ENCODE peak calls at places on chromosomes 2 and 18, in four cellular contexts. J is stimulated activated CD4-positive, alpha-beta T cell treated with anti-CD3 and anti-CD28 coated beads, Interleukin-1b, Interleukin-23, amount 100 ng/mL, for 1 hour; C is retinal pigment epithelial cell; H is epithelial cell of esophagus. R is an unnamed sample.

GRCh38 chr2:236998250-236998649 is 87.4 kb upstream of the COPS8 start:
- DNase-seq in H (peak; percentile 60), C (no peak), J (no peak), R (peak; percentile 37)

GRCh38 chr2:8229546-8229986 is 452.3 kb upstream of the ID2 start:
- DNase-seq in J (peak; percentile 3), H (no peak), C (no peak), R (peak; percentile 74)

GRCh38 chr2:46258937-46259781 is 38.0 kb upstream of the EPAS1 start:
- DNase-seq in J (no peak), C (no peak), H (no peak), R (no peak)

GRCh38 chr2:3895021-3895420 is 191.6 kb downstream of the DCDC2C start:
- DNase-seq in C (no peak), J (no peak), H (no peak), R (no peak)

GRCh38 chr2:109289011-109289410 is 160.0 kb downstream of the SH3RF3 start:
- DNase-seq in C (no peak), H (no peak), J (no peak), R (no peak)

GRCh38 chr18:72543362-72544055 is 633 bp downstream of the CBLN2 start:
- DNase-seq in C (no peak), J (no peak), H (no peak), R (peak; percentile 10)

GRCh38 chr2:70975237-70975636 is 3.2 kb upstream of the ANKRD53 start:
- DNase-seq in J (no peak), H (no peak), C (no peak), R (no peak)

GRCh38 chr2:168210216-168210897 is 37.0 kb downstream of the STK39 start:
- DNase-seq in C (no peak), H (no peak), J (no peak), R (no peak)

GRCh38 chr2:152428800-152429637 is 94.0 kb downstream of the FMNL2 start:
- DNase-seq in C (no peak), H (no peak), J (no peak), R (no peak)

GRCh38 chr2:223459328-223459939 is 142.7 kb downstream of the SCG2 start:
- DNase-seq in J (no peak), C (no peak), H (peak; percentile 35), R (peak; percentile 74)

GRCh38 chr2:147763861-147764260 is 81.0 kb upstream of the ACVR2A start:
- DNase-seq in C (no peak), H (no peak), J (no peak), R (no peak)

GRCh38 chr2:37742286-37742685 is 70.8 kb upstream of the CDC42EP3 start:
- DNase-seq in J (no peak), C (no peak), H (no peak), R (no peak)

GRCh38 chr2:224202466-224202865 is 163.4 kb upstream of the SERPINE2 start:
- DNase-seq in H (peak; percentile 68), J (no peak), C (no peak), R (no peak)

GRCh38 chr2:54579682-54580349 is 123.7 kb downstream of the SPTBN1 start:
- DNase-seq in J (no peak), H (no peak), C (no peak), R (no peak)

GRCh38 chr2:157178865-157179264 is 78.6 kb upstream of the GALNT5 start:
- DNase-seq in J (no peak), H (no peak), C (no peak), R (no peak)